ENCODE peak calls at places on chromosomes 1 and 21, in ten cellular contexts. T is endothelial cell; I is glutamatergic neuron; L is activated CD8-positive, alpha-beta T cell treated with anti-CD3 and anti-CD28 coated beads, Interleukin-2, amount 10 ng/mL, durations not matched to agents 7 days and 5 days; H is GM12891; K is PC-3; J is EH; O is SHP77; Y is AG08396; N is HEK293T. G is an unnamed sample.

GRCh38 chr1:184595609-184596008 is 159.0 kb downstream of the EDEM3 start:
- DNase-seq in T (no peak), I (no peak), L (no peak), H (no peak), K (peak; percentile 70), J (peak; percentile 70), O (no peak), Y (peak; percentile 50), N (no peak), G (peak; percentile 64)

GRCh38 chr1:25952851-25953401 is 44.9 kb downstream of the PAFAH2 start:
- DNase-seq in T (no peak), I (peak; percentile 67), L (no peak), H (no peak), K (no peak), J (peak; percentile 41), O (no peak), Y (peak; percentile 26), N (no peak), G (peak; percentile 81)

GRCh38 chr1:94522304-94522703 is 19.3 kb downstream of the F3 start:
- DNase-seq in T (no peak), I (no peak), L (no peak), H (no peak), K (peak; percentile 69), J (peak; percentile 77), O (peak; percentile 49), Y (no peak), N (no peak), G (peak; percentile 80)

GRCh38 chr1:109547412-109548320 is 749 bp upstream of the GNAI3 start:
- DNase-seq in T (no peak), I (no peak), L (no peak), H (no peak), K (peak; percentile 27), J (peak; percentile 44), O (no peak), Y (no peak), N (no peak), G (peak; percentile 31)

GRCh38 chr1:25731626-25732370 is 68.2 kb upstream of the SELENON start:
- DNase-seq in T (no peak), I (no peak), L (no peak), H (no peak), K (no peak), J (no peak), O (peak; percentile 50), Y (no peak), N (no peak), G (no peak)

GRCh38 chr1:30445449-30445848 is 277.9 kb downstream of the MATN1 start:
- DNase-seq in T (no peak), I (no peak), L (peak; percentile 4), H (no peak), K (no peak), J (no peak), O (no peak), Y (no peak), N (peak; percentile 5), G (no peak)

GRCh38 chr1:244731651-244732050 is 78.7 kb downstream of the DESI2 start:
- DNase-seq in T (no peak), I (no peak), L (no peak), H (no peak), K (no peak), J (no peak), O (no peak), Y (no peak), N (no peak), G (no peak)

GRCh38 chr1:243542726-243543415 is 287.0 kb downstream of the SDCCAG8 start:
- DNase-seq in T (no peak), I (no peak), L (no peak), H (no peak), K (peak; percentile 46), J (no peak), O (no peak), Y (no peak), N (no peak), G (no peak)

GRCh38 chr21:32278068-32278467 is 781 bp downstream of the MIS18A start:
- DNase-seq in T (no peak), I (no peak), L (peak; percentile 33), H (no peak), K (peak; percentile 27), J (peak; percentile 4), O (no peak), Y (no peak), N (no peak), G (no peak)

GRCh38 chr21:38434913-38435533 is 63.3 kb downstream of the ERG start:
- DNase-seq in T (no peak), I (no peak), L (no peak), H (no peak), K (peak; percentile 25), J (peak; percentile 63), O (no peak), Y (peak; percentile 39), N (no peak), G (peak; percentile 87)

GRCh38 chr1:22717038-22717758 is 6.6 kb downstream of the EPHB2 start:
- DNase-seq in T (no peak), I (no peak), L (no peak), H (no peak), K (peak; percentile 6), J (no peak), O (peak; percentile 16), Y (no peak), N (no peak), G (no peak)

GRCh38 chr1:234500269-234500668 is 21.3 kb upstream of the TARBP1 start:
- DNase-seq in T (no peak), I (no peak), L (no peak), H (no peak), K (peak; percentile 54), J (peak; percentile 36), O (no peak), Y (no peak), N (no peak), G (no peak)

GRCh38 chr1:240201931-240202330 is 110.2 kb downstream of the FMN2 start:
- DNase-seq in T (no peak), I (no peak), L (no peak), H (no peak), K (no peak), J (no peak), O (no peak), Y (no peak), N (no peak), G (no peak)

GRCh38 chr1:228101614-228101993 is 1.5 kb downstream of the C1orf35 start:
- DNase-seq in T (no peak), I (no peak), L (no peak), H (no peak), K (peak; percentile 43), J (no peak), O (no peak), Y (peak; percentile 12), N (no peak), G (no peak)

GRCh38 chr1:116185161-116185701 is 74.0 kb downstream of the MAB21L3 start:
- DNase-seq in T (no peak), I (no peak), L (no peak), H (no peak), K (no peak), J (no peak), O (no peak), Y (no peak), N (no peak), G (no peak)

GRCh38 chr1:153260980-153261792 is 1.7 kb downstream of the LORICRIN start:
- DNase-seq in T (peak; percentile 39), I (peak; percentile 75), L (no peak), H (no peak), K (no peak), J (peak; percentile 18), O (no peak), Y (peak; percentile 53), N (peak; percentile 54), G (no peak)

GRCh38 chr1:10537082-10537766 is 62.5 kb downstream of the PEX14 start:
- DNase-seq in T (no peak), I (no peak), L (no peak), H (no peak), K (no peak), J (no peak), O (peak; percentile 15), Y (no peak), N (peak; percentile 57), G (no peak)

GRCh38 chr1:62436039-62436465 is 797 bp upstream of the USP1 start:
- DNase-seq in T (peak; percentile 94), I (peak; percentile 96), L (no peak), H (peak; percentile 57), K (no peak), J (no peak), O (no peak), Y (no peak), N (no peak), G (no peak)

GRCh38 chr1:183630748-183631147 is 4.8 kb downstream of the ARPC5 start:
- DNase-seq in T (no peak), I (no peak), L (no peak), H (no peak), K (peak; percentile 37), J (peak; percentile 74), O (no peak), Y (peak; percentile 37), N (no peak), G (peak; percentile 50)

GRCh38 chr1:52294580-52294979 is 71.4 kb downstream of the CC2D1B start:
- DNase-seq in T (no peak), I (no peak), L (no peak), H (no peak), K (no peak), J (peak; percentile 51), O (no peak), Y (no peak), N (no peak), G (no peak)

GRCh38 chr1:18962855-18963737 is 6.6 kb upstream of the IFFO2 start:
- DNase-seq in T (no peak), I (no peak), L (no peak), H (no peak), K (no peak), J (no peak), O (no peak), Y (no peak), N (no peak), G (no peak)

GRCh38 chr1:2225029-2225428 is 3.1 kb upstream of the SKI start:
- DNase-seq in T (no peak), I (no peak), L (no peak), H (no peak), K (no peak), J (peak; percentile 19), O (no peak), Y (no peak), N (no peak), G (no peak)

GRCh38 chr1:95407864-95408291 is 173.9 kb downstream of the RWDD3 start:
- DNase-seq in T (no peak), I (peak; percentile 66), L (no peak), H (no peak), K (no peak), J (no peak), O (no peak), Y (no peak), N (no peak), G (no peak)

GRCh38 chr1:147722114-147722513 is 38.3 kb downstream of the GJA5 start:
- DNase-seq in T (no peak), I (no peak), L (no peak), H (no peak), K (no peak), J (no peak), O (no peak), Y (no peak), N (no peak), G (no peak)

GRCh38 chr1:229843627-229844238 is 217.7 kb downstream of the URB2 start:
- DNase-seq in T (no peak), I (peak; percentile 55), L (no peak), H (no peak), K (peak; percentile 77), J (peak; percentile 4), O (peak; percentile 43), Y (no peak), N (peak; percentile 53), G (peak; percentile 7)

GRCh38 chr1:22636927-22637326 is 499 bp downstream of the C1QA start:
- DNase-seq in T (no peak), I (no peak), L (no peak), H (no peak), K (no peak), J (no peak), O (peak; percentile 26), Y (no peak), N (no peak), G (no peak)

GRCh38 chr1:118504231-118504644 is 319.2 kb upstream of the SPAG17 start:
- DNase-seq in T (peak; percentile 47), I (peak; percentile 18), L (no peak), H (no peak), K (no peak), J (no peak), O (peak; percentile 61), Y (no peak), N (no peak), G (no peak)

GRCh38 chr1:168743001-168743400 is 14.0 kb upstream of the DPT start:
- DNase-seq in T (no peak), I (no peak), L (no peak), H (no peak), K (no peak), J (no peak), O (no peak), Y (no peak), N (no peak), G (no peak)